ENCODE peak calls at places on chromosomes 5 and 9, in ten cellular contexts. O is T-helper 9 cell; B is mucosa of descending colon; M is T1000; J is SW480; C is left kidney; Q is ureter; P is stimulated activated naive CD8-positive, alpha-beta T cell treated with anti-CD3 and anti-CD28 coated beads, Interleukin-15, amount 100 ng/mL, for 72 hours; Y is foreskin fibroblast; Z is bronchial epithelial cell. H is an unnamed sample.

GRCh38 chr9:118643118-118643517 is 726.1 kb downstream of the BRINP1 start:
- DNase-seq in Q (no peak), Z (peak), B (no peak), C (peak), J (peak), Y (no peak), P (no peak), O (no peak), M (peak), H (peak)

GRCh38 chr9:132055756-132056155 is 23.9 kb downstream of the MED27 start:
- DNase-seq in B (no peak), M (no peak), Y (no peak), O (no peak), P (no peak), Z (no peak), J (no peak), C (no peak), Q (no peak), H (no peak)

GRCh38 chr5:55966284-55966683 is 28.5 kb downstream of the IL6ST start:
- DNase-seq in M (no peak), Q (no peak), O (no peak), B (no peak), C (no peak), Y (no peak), J (no peak), Z (peak), P (no peak), H (peak)

GRCh38 chr9:124291801-124292396 is 34.1 kb downstream of the NEK6 start:
- DNase-seq in C (peak), Y (no peak), B (no peak), Z (no peak), M (no peak), O (no peak), Q (no peak), P (peak), J (no peak), H (no peak)

GRCh38 chr5:179120421-179120861 is 60.3 kb downstream of the ZNF354C start:
- DNase-seq in J (no peak), P (no peak), Y (no peak), C (no peak), Q (peak), O (no peak), B (no peak), M (no peak), Z (no peak), H (no peak)

GRCh38 chr5:3310551-3311340 is 284.9 kb upstream of the IRX1 start:
- DNase-seq in O (no peak), Q (no peak), Z (peak), Y (peak), C (peak), J (peak), M (no peak), B (no peak), P (no peak), H (peak)

GRCh38 chr5:178186417-178186816 is 754 bp downstream of the GMCL2 start:
- DNase-seq in B (no peak), C (no peak), O (no peak), M (no peak), P (no peak), J (no peak), Q (no peak), Z (no peak), Y (no peak), H (peak)

GRCh38 chr5:135193213-135194125 is 159.4 kb upstream of the PITX1 start:
- DNase-seq in Y (peak), J (no peak), O (no peak), Z (peak), C (no peak), B (no peak), Q (no peak), P (no peak), M (no peak), H (peak)

GRCh38 chr9:135563039-135563476 is 1.5 kb downstream of the PAEP start:
- DNase-seq in O (no peak), Y (no peak), P (no peak), Z (no peak), C (no peak), B (no peak), Q (no peak), J (no peak), M (no peak), H (no peak)

GRCh38 chr5:32462618-32463017 is 18.1 kb upstream of the ZFR start:
- DNase-seq in O (no peak), P (peak), Y (peak), B (no peak), Z (peak), M (peak), J (no peak), Q (no peak), C (no peak), H (peak)

GRCh38 chr9:127628644-127629467 is 16.8 kb downstream of the STXBP1 start:
- DNase-seq in O (no peak), B (no peak), M (no peak), Y (no peak), C (peak), Z (peak), Q (no peak), P (no peak), J (no peak), H (no peak)

GRCh38 chr9:114088571-114089170 is 10.4 kb downstream of the KIF12 start:
- DNase-seq in J (no peak), M (no peak), Y (no peak), B (no peak), Z (no peak), Q (peak), P (no peak), C (no peak), O (no peak), H (no peak)

GRCh38 chr5:157033071-157033583 is 25.8 kb downstream of the HAVCR1 start:
- DNase-seq in J (no peak), Z (no peak), B (no peak), Q (no peak), O (no peak), P (no peak), Y (no peak), M (no peak), C (no peak), H (no peak)

GRCh38 chr5:73912755-73913365 is 286.9 kb downstream of the ARHGEF28 start:
- DNase-seq in Q (no peak), C (peak), P (no peak), M (no peak), O (no peak), Z (no peak), B (no peak), Y (no peak), J (no peak), H (no peak)

GRCh38 chr9:71692337-71692736 is 76.0 kb downstream of the CEMIP2 start:
- DNase-seq in Y (peak), Z (peak), B (no peak), J (no peak), C (peak), P (no peak), Q (no peak), O (no peak), M (no peak), H (no peak)

GRCh38 chr5:38509185-38509584 is 47.3 kb downstream of the LIFR start:
- DNase-seq in O (no peak), P (no peak), Q (no peak), B (no peak), Z (peak), C (no peak), Y (peak), J (no peak), M (peak), H (peak)

GRCh38 chr5:74261906-74262305 is 378.6 kb downstream of the ENC1 start:
- DNase-seq in O (no peak), Q (no peak), Y (peak), C (peak), P (no peak), B (no peak), Z (no peak), M (no peak), J (no peak), H (no peak)

GRCh38 chr9:88835038-88835466 is 156.2 kb upstream of the S1PR3 start:
- DNase-seq in C (no peak), O (no peak), Y (no peak), M (no peak), Z (peak), B (no peak), Q (no peak), P (peak), J (no peak), H (peak)

GRCh38 chr9:100228352-100228869 is 124.3 kb downstream of the TEX10 start:
- DNase-seq in Q (no peak), B (no peak), C (no peak), P (no peak), Z (no peak), O (no peak), M (no peak), J (no peak), Y (no peak), H (no peak)

GRCh38 chr9:1837453-1838084 is 177.6 kb upstream of the SMARCA2 start:
- DNase-seq in M (no peak), Y (peak), Q (no peak), C (peak), B (no peak), J (peak), O (no peak), Z (peak), P (no peak), H (peak)

GRCh38 chr9:36867672-36868471 is 166.2 kb downstream of the PAX5 start:
- DNase-seq in C (peak), Q (no peak), J (no peak), Y (no peak), O (no peak), M (no peak), Z (no peak), P (no peak), B (peak), H (no peak)

GRCh38 chr5:113236536-113237308 is 198.1 kb downstream of the TSSK1B start:
- DNase-seq in C (peak), Y (no peak), M (no peak), J (peak), P (no peak), Z (peak), O (no peak), Q (no peak), B (no peak), H (peak)

GRCh38 chr5:6710551-6711318 is 2.5 kb upstream of the TENT4A start:
- DNase-seq in C (no peak), P (no peak), B (no peak), Q (no peak), J (no peak), Y (no peak), M (no peak), Z (no peak), O (no peak), H (no peak)

GRCh38 chr5:147464211-147464610 is 45.7 kb downstream of the DPYSL3 start:
- DNase-seq in O (no peak), P (no peak), M (no peak), Z (peak), C (peak), Y (no peak), Q (no peak), B (no peak), J (peak), H (peak)

GRCh38 chr5:81204205-81204604 is 28.9 kb upstream of the CKMT2 start:
- DNase-seq in Q (no peak), M (no peak), Z (no peak), O (no peak), B (no peak), Y (no peak), P (no peak), C (no peak), J (no peak), H (no peak)

GRCh38 chr9:128946945-128947422 is 419 bp downstream of the DOLK start:
- DNase-seq in C (peak), P (no peak), Q (no peak), J (peak), B (no peak), M (no peak), Z (no peak), O (no peak), Y (peak), H (peak)

H was measured in PC-3.